ENCODE peak calls at places on chromosomes 11 and 22, in ten cellular contexts. T is right atrium auricular region; G is pancreas; O is substantia nigra; A is PC-9; I is kidney; Y is mammary epithelial cell; K is uterus; V is CD8-positive, alpha-beta T cell; J is psoas muscle. B is an unnamed sample.

GRCh38 chr11:91869751-91870150 is 354.9 kb upstream of the FAT3 start:
- DNase-seq in T (no peak), G (no peak), O (no peak), A (no peak), I (no peak), Y (no peak), K (no peak), V (no peak), J (no peak), B (no peak)

GRCh38 chr11:67376421-67376820 is 3.0 kb upstream of the CLCF1 start:
- DNase-seq in T (no peak), G (no peak), O (no peak), A (no peak), I (no peak), Y (no peak), K (no peak), V (no peak), J (no peak), B (no peak)

GRCh38 chr11:61138940-61139339 is 22.3 kb downstream of the VPS37C start:
- DNase-seq in T (no peak), G (peak; percentile 27), O (no peak), A (no peak), I (peak; percentile 64), Y (peak; percentile 31), K (no peak), V (no peak), J (no peak), B (no peak)

GRCh38 chr11:7512525-7513209 is 1.1 kb upstream of the PPFIBP2 start:
- DNase-seq in T (peak; percentile 93), G (peak; percentile 68), O (peak; percentile 51), A (no peak), I (peak; percentile 94), Y (no peak), K (peak; percentile 58), V (no peak), J (peak; percentile 91), B (peak; percentile 82)

GRCh38 chr11:34274712-34275398 is 83.0 kb downstream of the ABTB2 start:
- DNase-seq in T (peak; percentile 96), G (no peak), O (peak; percentile 32), A (peak; percentile 100), I (peak; percentile 96), Y (peak; percentile 99), K (peak; percentile 97), V (no peak), J (peak; percentile 87), B (peak; percentile 85)

GRCh38 chr11:63668396-63668795 is 2.8 kb downstream of the ATL3 start:
- DNase-seq in T (no peak), G (no peak), O (no peak), A (peak; percentile 1), I (no peak), Y (no peak), K (no peak), V (no peak), J (no peak), B (no peak)

GRCh38 chr11:88384004-88384677 is 46.6 kb upstream of the CTSC start:
- DNase-seq in T (no peak), G (no peak), O (no peak), A (peak; percentile 81), I (no peak), Y (peak; percentile 67), K (no peak), V (no peak), J (no peak), B (no peak)

GRCh38 chr11:33329705-33330329 is 72.6 kb downstream of the HIPK3 start:
- DNase-seq in T (no peak), G (no peak), O (peak; percentile 26), A (peak; percentile 42), I (no peak), Y (peak; percentile 55), K (peak; percentile 27), V (no peak), J (no peak), B (peak; percentile 45)

GRCh38 chr11:33360642-33361041 is 103.5 kb downstream of the HIPK3 start:
- DNase-seq in T (no peak), G (no peak), O (no peak), A (no peak), I (no peak), Y (no peak), K (no peak), V (no peak), J (no peak), B (no peak)

GRCh38 chr22:39318507-39319283 is 728 bp downstream of the RPL3 start:
- DNase-seq in T (no peak), G (no peak), O (peak; percentile 54), A (no peak), I (no peak), Y (no peak), K (no peak), V (no peak), J (no peak), B (no peak)

GRCh38 chr11:119590651-119591308 is 138.2 kb downstream of the NECTIN1 start:
- DNase-seq in T (no peak), G (no peak), O (no peak), A (peak; percentile 99), I (no peak), Y (peak; percentile 97), K (no peak), V (no peak), J (no peak), B (no peak)

GRCh38 chr11:123757976-123758375 is 3.7 kb upstream of the OR6X1 start:
- DNase-seq in T (no peak), G (no peak), O (no peak), A (no peak), I (no peak), Y (peak; percentile 7), K (no peak), V (no peak), J (no peak), B (no peak)

GRCh38 chr11:61983419-61983818 is 16.0 kb upstream of the FTH1 start:
- DNase-seq in T (no peak), G (no peak), O (no peak), A (no peak), I (no peak), Y (no peak), K (no peak), V (no peak), J (no peak), B (no peak)

GRCh38 chr22:37639070-37639760 is at the start of gene SH3BP1:
- DNase-seq in T (no peak), G (peak; percentile 82), O (no peak), A (no peak), I (peak; percentile 89), Y (peak; percentile 32), K (peak; percentile 57), V (no peak), J (peak; percentile 62), B (peak; percentile 53)

GRCh38 chr11:76553554-76554476 is 109.0 kb downstream of the EMSY start:
- DNase-seq in T (no peak), G (no peak), O (no peak), A (no peak), I (no peak), Y (no peak), K (no peak), V (no peak), J (no peak), B (no peak)
- H3K27ac ChIP-seq in T (no peak overlapping the region), G (no peak overlapping the region), O (no peak overlapping the region), A (no peak overlapping the region), I (no peak overlapping the region), Y (no peak overlapping the region), K (no peak overlapping the region), V (no peak overlapping the region), J (no peak overlapping the region), B (no peak overlapping the region)

DNA sequence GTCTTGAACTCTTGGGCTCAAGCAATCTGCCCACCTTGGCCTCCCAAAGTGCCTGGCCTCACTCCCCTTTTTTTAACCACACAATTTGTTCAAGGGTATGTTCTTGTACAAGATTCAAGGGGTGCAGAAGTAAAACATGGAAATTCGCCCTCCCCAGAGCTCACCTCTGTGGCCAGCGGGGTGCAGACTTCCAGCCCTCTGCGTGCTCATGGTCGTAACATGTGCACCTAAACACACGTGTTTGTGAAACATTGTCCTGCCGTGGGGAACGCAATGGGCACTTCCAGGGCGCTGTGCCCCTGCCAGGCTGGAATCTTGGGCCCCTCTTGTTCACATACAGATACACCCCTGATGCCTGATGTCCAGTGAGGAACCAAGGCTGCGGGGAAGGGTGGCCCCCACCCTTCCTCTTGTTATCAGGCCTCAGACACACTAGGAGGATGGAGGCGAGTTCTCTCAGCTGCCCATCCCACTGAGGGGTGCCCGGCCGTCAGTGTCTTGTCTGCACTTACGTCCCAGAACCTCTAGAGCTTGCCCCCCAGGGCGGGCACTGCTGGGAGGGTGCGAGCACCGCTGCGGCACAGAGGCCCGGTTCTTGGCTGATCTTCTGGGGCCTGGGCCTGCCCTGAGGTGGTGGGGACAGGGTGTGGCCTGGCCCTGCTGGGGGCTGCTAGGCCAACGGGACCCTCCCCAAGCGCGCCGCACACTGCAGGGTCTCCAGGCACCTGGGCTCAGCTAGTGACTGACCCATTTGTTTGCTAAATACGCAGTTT is 4.1 kb upstream of the EPS8L2 start:
- DNase-seq in T (no peak), G (no peak), O (no peak), A (no peak), I (no peak), Y (no peak), K (no peak), V (no peak), J (no peak), B (no peak)
- H3K27ac ChIP-seq in T (no peak overlapping the region), G (peak overlapping the region; percentile 58), O (no peak overlapping the region), A (no peak overlapping the region), I (no peak overlapping the region), Y (no peak overlapping the region), K (no peak overlapping the region), V (no peak overlapping the region), J (no peak overlapping the region), B (no peak overlapping the region)

GRCh38 chr11:70065318-70066135 is 12.6 kb upstream of the ANO1 start:
- DNase-seq in T (peak; percentile 38), G (no peak), O (no peak), A (no peak), I (peak; percentile 48), Y (no peak), K (no peak), V (no peak), J (no peak), B (no peak)
- H3K27ac ChIP-seq in T (no peak overlapping the region), G (no peak overlapping the region), O (no peak overlapping the region), A (peak overlapping the region; percentile 88), I (no peak overlapping the region), Y (peak overlapping the region; percentile 87), K (no peak overlapping the region), V (no peak overlapping the region), J (no peak overlapping the region), B (no peak overlapping the region)

DNA sequence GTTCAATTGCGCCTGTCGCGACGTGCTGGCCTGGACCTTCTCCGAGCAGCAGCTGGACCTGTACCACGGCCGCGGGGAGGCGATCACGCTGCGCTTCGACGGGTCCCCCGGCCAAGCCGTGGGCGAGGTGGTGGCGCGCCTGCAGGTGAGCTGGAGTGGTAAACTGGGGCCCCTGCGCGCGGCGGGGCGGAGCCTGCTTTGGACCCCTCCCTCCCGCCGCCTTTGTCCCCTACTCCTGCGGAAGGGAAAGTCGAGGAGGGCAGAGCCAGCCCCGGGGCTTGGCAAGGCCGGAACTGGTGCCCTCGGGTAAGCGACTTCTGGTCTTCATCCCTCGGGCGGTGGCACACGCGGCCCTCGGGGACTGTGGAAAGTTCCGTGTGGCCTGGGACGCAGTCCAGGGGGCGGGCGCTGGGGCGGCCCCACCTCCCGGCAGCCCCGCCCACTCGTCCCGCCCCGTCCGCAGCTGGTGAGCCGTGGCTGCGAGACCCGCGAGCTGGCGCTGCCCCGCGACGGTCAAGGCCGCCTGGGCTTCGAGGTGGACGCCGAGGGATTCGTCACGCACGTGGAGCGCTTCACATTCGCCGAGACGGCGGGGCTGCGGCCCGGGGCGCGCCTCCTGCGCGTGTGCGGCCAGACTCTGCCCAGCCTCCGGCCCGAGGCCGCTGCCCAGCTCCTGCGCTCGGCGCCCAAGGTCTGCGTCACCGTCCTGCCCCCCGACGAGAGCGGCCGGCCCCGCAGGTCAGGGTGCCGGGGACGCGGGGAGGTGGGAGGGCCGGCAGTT is 9.2 kb downstream of the SIPA1 start:
- DNase-seq in T (no peak), G (peak; percentile 86), O (peak; percentile 43), A (no peak), I (peak; percentile 88), Y (no peak), K (no peak), V (no peak), J (peak; percentile 51), B (no peak)
- H3K27ac ChIP-seq in T (no peak overlapping the region), G (no peak overlapping the region), O (no peak overlapping the region), A (no peak overlapping the region), I (no peak overlapping the region), Y (no peak overlapping the region), K (no peak overlapping the region), V (no peak overlapping the region), J (no peak overlapping the region), B (no peak overlapping the region)